ENCODE peak calls at places on chromosomes 2 and 18, in eight cellular contexts. A is left cardiac atrium, P is HEK293T, U is WTC11, S is astrocyte, H is dermis blood vessel endothelial cell, Q is stomach, R is SHP77 treated with DMSO at 0.1 percent for 48 hours. W is an unnamed sample.

GRCh38 chr2:227155395-227155794 is 8.6 kb downstream of the COL4A4 start:
- DNase-seq in P (no peak), Q (no peak), S (no peak), H (no peak), U (no peak), R (no peak), A (no peak), W (no peak)

GRCh38 chr2:168143813-168144212 is 103.6 kb downstream of the STK39 start:
- DNase-seq in H (no peak), R (no peak), S (no peak), Q (no peak), A (no peak), P (no peak), U (no peak), W (no peak)

GRCh38 chr2:172093416-172094318 is 8.4 kb downstream of the DLX1 start:
- DNase-seq in A (no peak), Q (no peak), H (no peak), P (no peak), S (no peak), U (no peak), R (no peak), W (no peak)

GRCh38 chr18:48319796-48320638 is 89.2 kb downstream of the ZBTB7C start:
- DNase-seq in P (no peak), Q (no peak), A (no peak), S (peak), U (no peak), H (no peak), R (peak), W (no peak)

GRCh38 chr2:27889774-27890145 is 427 bp downstream of the RBKS start:
- DNase-seq in P (no peak), R (no peak), Q (no peak), U (no peak), A (peak), S (peak), H (peak), W (no peak)

GRCh38 chr2:99480390-99480789 is 9.4 kb downstream of the REV1 start:
- DNase-seq in S (peak), H (peak), A (no peak), P (no peak), U (no peak), R (no peak), Q (no peak), W (no peak)

GRCh38 chr2:237496428-237496827 is 9.4 kb downstream of the MLPH start:
- DNase-seq in R (no peak), Q (no peak), U (no peak), S (no peak), A (no peak), P (no peak), H (no peak), W (no peak)

GRCh38 chr18:79598046-79598884 is 81.3 kb upstream of the CTDP1 start:
- DNase-seq in R (no peak), U (no peak), P (no peak), Q (no peak), A (peak), H (no peak), S (no peak), W (no peak)

GRCh38 chr2:70852824-70853223 is 17.2 kb upstream of the CD207 start:
- DNase-seq in R (no peak), S (no peak), A (no peak), U (no peak), Q (no peak), H (no peak), P (no peak), W (no peak)

GRCh38 chr18:73879328-73879727 is 268.3 kb downstream of the FBXO15 start:
- DNase-seq in P (no peak), S (peak), U (no peak), H (no peak), A (no peak), Q (no peak), R (no peak), W (no peak)

GRCh38 chr18:48997985-48998831 is 47.4 kb upstream of the SMAD7 start:
- DNase-seq in U (peak), H (peak), A (peak), Q (no peak), P (peak), R (no peak), S (peak), W (peak)

GRCh38 chr2:127162261-127163089 is 55.5 kb upstream of the BIN1 start:
- DNase-seq in R (no peak), U (no peak), Q (no peak), P (no peak), H (no peak), S (no peak), A (no peak), W (no peak)

GRCh38 chr2:110101911-110102774 is 13.5 kb downstream of the MALL start:
- DNase-seq in U (no peak), S (peak), P (no peak), R (no peak), Q (no peak), A (no peak), H (peak), W (no peak)

GRCh38 chr2:218306184-218306920 is 14.0 kb upstream of the TMBIM1 start:
- DNase-seq in A (no peak), P (no peak), R (no peak), S (no peak), H (no peak), Q (no peak), U (no peak), W (no peak)